ENCODE peak calls at places on chromosomes 11 and 22, in five cellular contexts. One of them, this sample, is unnamed.

GRCh38 chr22:19786959-19787848 is 26.6 kb downstream of the TBX1 start:
- DNase-seq in activated CD4-positive, alpha-beta T cell treated with anti-CD3 and anti-CD28 coated beads, Interleukin-2, amount 10 ng/mL, durations not matched to agents 24 days and 14 days: no peak
- DNase-seq in Ammon's horn: no peak
- DNase-seq in NAMALWA: no peak
- DNase-seq in AG04450: no peak
- DNase-seq in this sample: no peak

GRCh38 chr22:18012528-18012927 is 11.8 kb downstream of the MICAL3 start:
- DNase-seq in Ammon's horn: no peak
- DNase-seq in activated CD4-positive, alpha-beta T cell treated with anti-CD3 and anti-CD28 coated beads, Interleukin-2, amount 10 ng/mL, durations not matched to agents 24 days and 14 days: no peak
- DNase-seq in AG04450: no peak
- DNase-seq in NAMALWA: no peak
- DNase-seq in this sample: no peak

GRCh38 chr11:133800666-133801065 is 44.6 kb downstream of the SPATA19 start:
- DNase-seq in activated CD4-positive, alpha-beta T cell treated with anti-CD3 and anti-CD28 coated beads, Interleukin-2, amount 10 ng/mL, durations not matched to agents 24 days and 14 days: no peak
- DNase-seq in AG04450: no peak
- DNase-seq in Ammon's horn: no peak
- DNase-seq in NAMALWA: no peak
- DNase-seq in this sample: no peak

GRCh38 chr11:59400461-59401261 is 25.6 kb downstream of the OR5A2 start:
- DNase-seq in NAMALWA: no peak
- DNase-seq in Ammon's horn: no peak
- DNase-seq in AG04450: no peak
- DNase-seq in activated CD4-positive, alpha-beta T cell treated with anti-CD3 and anti-CD28 coated beads, Interleukin-2, amount 10 ng/mL, durations not matched to agents 24 days and 14 days: no peak
- DNase-seq in this sample: no peak

GRCh38 chr11:104618949-104619348 is 279.3 kb downstream of the CASP12 start:
- DNase-seq in activated CD4-positive, alpha-beta T cell treated with anti-CD3 and anti-CD28 coated beads, Interleukin-2, amount 10 ng/mL, durations not matched to agents 24 days and 14 days: no peak
- DNase-seq in AG04450: no peak
- DNase-seq in NAMALWA: no peak
- DNase-seq in Ammon's horn: peak
- DNase-seq in this sample: no peak

GRCh38 chr11:116421529-116422185 is 351.1 kb downstream of the BUD13 start:
- DNase-seq in Ammon's horn: no peak
- DNase-seq in AG04450: no peak
- DNase-seq in NAMALWA: no peak
- DNase-seq in activated CD4-positive, alpha-beta T cell treated with anti-CD3 and anti-CD28 coated beads, Interleukin-2, amount 10 ng/mL, durations not matched to agents 24 days and 14 days: no peak
- DNase-seq in this sample: no peak

GRCh38 chr22:32644252-32645100 is 157.0 kb upstream of the TIMP3 start:
- DNase-seq in NAMALWA: no peak
- DNase-seq in Ammon's horn: no peak
- DNase-seq in AG04450: no peak
- DNase-seq in activated CD4-positive, alpha-beta T cell treated with anti-CD3 and anti-CD28 coated beads, Interleukin-2, amount 10 ng/mL, durations not matched to agents 24 days and 14 days: peak
- DNase-seq in this sample: no peak

GRCh38 chr22:30883586-30884145 is 84.9 kb downstream of the MORC2 start:
- DNase-seq in AG04450: no peak
- DNase-seq in activated CD4-positive, alpha-beta T cell treated with anti-CD3 and anti-CD28 coated beads, Interleukin-2, amount 10 ng/mL, durations not matched to agents 24 days and 14 days: no peak
- DNase-seq in NAMALWA: no peak
- DNase-seq in Ammon's horn: no peak
- DNase-seq in this sample: no peak

GRCh38 chr11:62603072-62603408 is 1.4 kb upstream of the MTA2 start:
- DNase-seq in activated CD4-positive, alpha-beta T cell treated with anti-CD3 and anti-CD28 coated beads, Interleukin-2, amount 10 ng/mL, durations not matched to agents 24 days and 14 days: no peak
- DNase-seq in NAMALWA: no peak
- DNase-seq in Ammon's horn: no peak
- DNase-seq in AG04450: no peak
- DNase-seq in this sample: no peak